ENCODE peak calls at places on chromosomes 7 and 10, in six cellular contexts. O is ACHN; G is nephron progenitor cell; H is stimulated activated CD8-positive, alpha-beta memory T cell treated with anti-CD3 and anti-CD28 coated beads, Interleukin-2, amount 100 ng/mL, for 1 hour; Y is foreskin keratinocyte; I is globus pallidus. A is an unnamed sample.

GRCh38 chr7:110573862-110574528 is 516.9 kb upstream of the LRRN3 start:
- DNase-seq in O (peak), G (no peak), H (no peak), Y (peak), I (no peak), A (no peak)

GRCh38 chr7:2522780-2523433 is 3.3 kb downstream of the LFNG start:
- DNase-seq in O (peak), G (no peak), H (no peak), Y (peak), I (no peak), A (no peak)

GRCh38 chr10:125159932-125160855 is at the start of gene CTBP2:
- DNase-seq in O (peak), G (peak), H (no peak), Y (no peak), I (no peak), A (peak)

GRCh38 chr10:86348321-86349210 is 18.0 kb downstream of the GRID1 start:
- DNase-seq in O (no peak), G (peak), H (no peak), Y (no peak), I (peak), A (peak)

GRCh38 chr10:23035569-23035968 is 59.8 kb upstream of the MSRB2 start:
- DNase-seq in O (peak), G (peak), H (no peak), Y (peak), I (peak), A (peak)

GRCh38 chr10:118615888-118616287 is 20.4 kb upstream of the PRLHR start:
- DNase-seq in O (no peak), G (no peak), H (no peak), Y (peak), I (no peak), A (peak)

GRCh38 chr10:86659721-86660438 is 5.5 kb downstream of the OPN4 start:
- DNase-seq in O (no peak), G (no peak), H (no peak), Y (no peak), I (no peak), A (no peak)

GRCh38 chr10:128868481-128868880 is 598.6 kb upstream of the MGMT start:
- DNase-seq in O (no peak), G (no peak), H (no peak), Y (no peak), I (no peak), A (no peak)

GRCh38 chr7:34751725-34752643 is 94.0 kb downstream of the NPSR1 start:
- DNase-seq in O (peak), G (no peak), H (no peak), Y (no peak), I (no peak), A (no peak)

GRCh38 chr7:71135663-71136062 is 3.7 kb downstream of the GALNT17 start:
- DNase-seq in O (no peak), G (no peak), H (no peak), Y (no peak), I (no peak), A (no peak)

GRCh38 chr7:131011437-131011752 is 277.4 kb upstream of the KLF14 start:
- DNase-seq in O (no peak), G (no peak), H (no peak), Y (no peak), I (peak), A (no peak)

GRCh38 chr7:98251251-98251843 is 685 bp downstream of the TECPR1 start:
- DNase-seq in O (peak), G (no peak), H (peak), Y (no peak), I (no peak), A (no peak)

GRCh38 chr7:954330-955238 is at the start of gene ADAP1:
- DNase-seq in O (peak), G (peak), H (peak), Y (no peak), I (peak), A (peak)

GRCh38 chr7:149436358-149436757 is 24.5 kb downstream of the ZNF777 start:
- DNase-seq in O (no peak), G (no peak), H (no peak), Y (no peak), I (no peak), A (no peak)

GRCh38 chr10:105875050-105875449 is 1234.0 kb downstream of the SORCS3 start:
- DNase-seq in O (no peak), G (no peak), H (no peak), Y (no peak), I (no peak), A (no peak)

GRCh38 chr10:121694966-121695340 is 96.7 kb upstream of the FGFR2 start:
- DNase-seq in O (no peak), G (no peak), H (no peak), Y (peak), I (no peak), A (peak)

GRCh38 chr7:123208793-123209192 is 9.0 kb upstream of the SLC13A1 start:
- DNase-seq in O (peak), G (no peak), H (no peak), Y (no peak), I (no peak), A (peak)

GRCh38 chr10:47344996-47345870 is 2.9 kb upstream of the RBP3 start:
- DNase-seq in O (no peak), G (no peak), H (no peak), Y (no peak), I (no peak), A (no peak)

GRCh38 chr10:31650010-31650409 is 278.6 kb downstream of the ARHGAP12 start:
- DNase-seq in O (peak), G (no peak), H (no peak), Y (peak), I (peak), A (peak)

GRCh38 chr10:75035975-75036708 is 75.3 kb upstream of the SAMD8 start:
- DNase-seq in O (no peak), G (no peak), H (no peak), Y (no peak), I (no peak), A (no peak)

GRCh38 chr7:45623740-45624391 is 49.7 kb downstream of the ADCY1 start:
- DNase-seq in O (no peak), G (no peak), H (no peak), Y (no peak), I (no peak), A (no peak)

GRCh38 chr7:1849351-1849951 is 179.4 kb downstream of the ELFN1 start:
- DNase-seq in O (no peak), G (peak), H (no peak), Y (no peak), I (no peak), A (no peak)

GRCh38 chr7:25659841-25660240 is 431.6 kb upstream of the NPVF start:
- DNase-seq in O (no peak), G (peak), H (no peak), Y (no peak), I (no peak), A (peak)

GRCh38 chr10:13291821-13292773 is 7.8 kb downstream of the PHYH start:
- DNase-seq in O (no peak), G (no peak), H (no peak), Y (no peak), I (no peak), A (no peak)

GRCh38 chr7:97693586-97693985 is 38.3 kb upstream of the TAC1 start:
- DNase-seq in O (no peak), G (no peak), H (no peak), Y (no peak), I (no peak), A (no peak)

GRCh38 chr10:99966306-99966705 is 43.4 kb downstream of the DNMBP start:
- DNase-seq in O (peak), G (no peak), H (no peak), Y (peak), I (no peak), A (peak)

GRCh38 chr7:55140221-55140980 is 121.6 kb downstream of the EGFR start:
- DNase-seq in O (no peak), G (no peak), H (no peak), Y (peak), I (no peak), A (no peak)

GRCh38 chr10:123154943-123155505 is 822 bp downstream of the BUB3 start:
- DNase-seq in O (peak), G (no peak), H (no peak), Y (peak), I (no peak), A (no peak)

GRCh38 chr7:34066968-34067367 is 161.6 kb downstream of the BMPER start:
- DNase-seq in O (no peak), G (no peak), H (no peak), Y (peak), I (no peak), A (no peak)

GRCh38 chr7:157004050-157004838 is 6.2 kb downstream of the MNX1 start:
- DNase-seq in O (no peak), G (peak), H (no peak), Y (no peak), I (no peak), A (peak)

GRCh38 chr10:120012566-120012965 is 120.0 kb downstream of the SEC23IP start:
- DNase-seq in O (no peak), G (no peak), H (no peak), Y (peak), I (no peak), A (no peak)

GRCh38 chr7:23341846-23342598 is 42.9 kb downstream of the MALSU1 start:
- DNase-seq in O (no peak), G (no peak), H (no peak), Y (no peak), I (no peak), A (no peak)

GRCh38 chr10:82245157-82245556 is 370.2 kb downstream of the NRG3 start:
- DNase-seq in O (no peak), G (no peak), H (no peak), Y (no peak), I (no peak), A (no peak)

GRCh38 chr10:21125471-21126228 is 228.5 kb upstream of the NEBL start:
- DNase-seq in O (no peak), G (no peak), H (no peak), Y (no peak), I (no peak), A (no peak)

GRCh38 chr7:122622682-122623081 is 76.2 kb downstream of the RNF133 start:
- DNase-seq in O (no peak), G (no peak), H (no peak), Y (peak), I (no peak), A (no peak)

GRCh38 chr7:131633342-131633843 is 77.0 kb upstream of the PODXL start:
- DNase-seq in O (no peak), G (no peak), H (no peak), Y (peak), I (no peak), A (no peak)

GRCh38 chr7:151553356-151553755 is 33.7 kb upstream of the RHEB start:
- DNase-seq in O (no peak), G (no peak), H (no peak), Y (no peak), I (no peak), A (no peak)

GRCh38 chr10:21144047-21144446 is 246.9 kb upstream of the NEBL start:
- DNase-seq in O (no peak), G (no peak), H (no peak), Y (peak), I (no peak), A (no peak)

GRCh38 chr7:1129431-1129830 is 30.6 kb downstream of the ZFAND2A start:
- DNase-seq in O (no peak), G (no peak), H (no peak), Y (no peak), I (no peak), A (no peak)

GRCh38 chr7:66353547-66353946 is 148.4 kb downstream of the TPST1 start:
- DNase-seq in O (no peak), G (no peak), H (no peak), Y (peak), I (no peak), A (no peak)